ENCODE peak calls at places on chromosomes 16 and 17, in six cellular contexts. K is neural crest cell, B is upper lobe of left lung, Z is adrenal gland, W is K562, O is HL-60. M is an unnamed sample.

GRCh38 chr16:88687676-88688012 is 1.3 kb upstream of the SNAI3 start:
- DNase-seq in K (no peak), B (no peak), Z (no peak), W (no peak), O (no peak), M (no peak)

GRCh38 chr17:81062014-81062413 is 27.1 kb downstream of the BAIAP2 start:
- DNase-seq in K (no peak), B (no peak), Z (no peak), W (no peak), O (no peak), M (no peak)

GRCh38 chr17:36936455-36936934 is 780 bp upstream of the LHX1 start:
- DNase-seq in K (peak; percentile 55), B (no peak), Z (no peak), W (peak; percentile 32), O (no peak), M (no peak)

GRCh38 chr17:76271669-76272540 is 6.8 kb downstream of the UBALD2 start:
- DNase-seq in K (no peak), B (peak; percentile 51), Z (no peak), W (peak; percentile 34), O (no peak), M (no peak)

GRCh38 chr16:318628-319027 is 33.9 kb downstream of the AXIN1 start:
- DNase-seq in K (peak; percentile 15), B (no peak), Z (no peak), W (no peak), O (no peak), M (no peak)

GRCh38 chr16:27273670-27274522 is 5.3 kb upstream of the NSMCE1 start:
- DNase-seq in K (no peak), B (no peak), Z (no peak), W (no peak), O (no peak), M (no peak)

GRCh38 chr17:72614476-72614870 is 478.0 kb downstream of the SLC39A11 start:
- DNase-seq in K (no peak), B (no peak), Z (no peak), W (no peak), O (no peak), M (no peak)

GRCh38 chr16:70377782-70378181 is 31.1 kb downstream of the DDX19A start:
- DNase-seq in K (no peak), B (no peak), Z (no peak), W (no peak), O (no peak), M (no peak)

GRCh38 chr16:54504372-54504771 is 217.8 kb upstream of the IRX3 start:
- DNase-seq in K (no peak), B (no peak), Z (peak; percentile 31), W (no peak), O (no peak), M (no peak)

GRCh38 chr17:49859991-49860953 is 12.4 kb upstream of the TAC4 start:
- DNase-seq in K (no peak), B (peak; percentile 68), Z (peak; percentile 54), W (no peak), O (no peak), M (no peak)
- TF ChIP-seq CTCF in K (no peak), B (peak; percentile 42), Z (no peak), W (peak; percentile 19), O (no peak), M (no peak)

DNA sequence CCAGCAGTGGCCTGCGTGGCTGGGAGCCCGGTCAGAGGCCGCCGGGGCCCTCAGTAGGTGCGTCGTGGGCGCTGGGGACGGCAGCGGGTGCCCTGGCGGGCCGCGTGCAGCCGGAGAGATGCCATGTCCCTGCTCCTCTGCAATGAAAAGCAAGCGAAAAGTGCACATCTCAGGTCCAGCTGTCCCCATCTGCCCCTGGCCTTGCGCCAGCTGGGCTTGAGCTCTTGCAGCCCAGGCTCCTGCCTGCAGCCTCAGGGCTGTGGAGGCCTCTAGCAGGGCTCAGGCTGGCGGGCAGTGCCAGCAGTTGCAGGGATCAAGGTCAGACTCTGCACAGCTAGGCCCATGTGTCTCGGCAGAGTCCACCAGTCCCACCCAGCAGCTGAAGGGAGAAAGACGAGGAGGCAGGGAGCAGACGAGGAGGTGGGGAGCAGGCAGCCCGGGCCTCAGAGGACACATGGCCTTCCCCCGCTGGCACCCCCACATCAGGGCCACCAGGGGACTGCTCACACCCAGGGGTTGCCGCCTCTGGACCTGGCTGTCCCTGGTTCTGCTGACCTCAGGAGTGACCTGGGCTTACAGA is 11.2 kb downstream of the SLC16A3 start:
- DNase-seq in K (no peak), B (peak; percentile 35), Z (peak; percentile 86), W (no peak), O (peak; percentile 49), M (peak; percentile 49)
- TF ChIP-seq CTCF in K (no peak), B (no peak), Z (no peak), W (no peak), O (no peak), M (no peak)

GRCh38 chr16:68070249-68070725 is 14.9 kb upstream of the NFATC3 start:
- DNase-seq in K (no peak), B (no peak), Z (no peak), W (no peak), O (no peak), M (no peak)

GRCh38 chr16:68069511-68070248 is 15.5 kb upstream of the NFATC3 start:
- DNase-seq in K (no peak), B (peak; percentile 77), Z (peak; percentile 64), W (no peak), O (no peak), M (no peak)

GRCh38 chr16:68071547-68071901 is 13.6 kb upstream of the NFATC3 start:
- DNase-seq in K (no peak), B (no peak), Z (no peak), W (no peak), O (no peak), M (no peak)

GRCh38 chr16:68072038-68072695 is 13.0 kb upstream of the NFATC3 start:
- DNase-seq in K (no peak), B (no peak), Z (peak; percentile 90), W (peak; percentile 34), O (no peak), M (no peak)

GRCh38 chr16:68070811-68071546 is 14.2 kb upstream of the NFATC3 start:
- DNase-seq in K (no peak), B (no peak), Z (no peak), W (no peak), O (no peak), M (no peak)
- TF ChIP-seq CTCF in K (no peak), B (no peak), Z (no peak), W (no peak), O (no peak), M (no peak)

GRCh38 chr17:16872836-16873653 is 98.9 kb downstream of the TNFRSF13B start:
- DNase-seq in K (peak; percentile 50), B (peak; percentile 56), Z (no peak), W (peak; percentile 84), O (peak; percentile 1), M (no peak)
- TF ChIP-seq CTCF in K (peak; percentile 70), B (peak; percentile 65), Z (peak; percentile 26), W (peak; percentile 77), O (no peak), M (peak; percentile 66)

GRCh38 chr17:70947636-70948565 is 778.6 kb downstream of the KCNJ2 start:
- DNase-seq in K (no peak), B (no peak), Z (no peak), W (no peak), O (no peak), M (no peak)
- TF ChIP-seq CTCF in K (no peak), B (no peak), Z (no peak), W (no peak), O (no peak), M (no peak)

DNA sequence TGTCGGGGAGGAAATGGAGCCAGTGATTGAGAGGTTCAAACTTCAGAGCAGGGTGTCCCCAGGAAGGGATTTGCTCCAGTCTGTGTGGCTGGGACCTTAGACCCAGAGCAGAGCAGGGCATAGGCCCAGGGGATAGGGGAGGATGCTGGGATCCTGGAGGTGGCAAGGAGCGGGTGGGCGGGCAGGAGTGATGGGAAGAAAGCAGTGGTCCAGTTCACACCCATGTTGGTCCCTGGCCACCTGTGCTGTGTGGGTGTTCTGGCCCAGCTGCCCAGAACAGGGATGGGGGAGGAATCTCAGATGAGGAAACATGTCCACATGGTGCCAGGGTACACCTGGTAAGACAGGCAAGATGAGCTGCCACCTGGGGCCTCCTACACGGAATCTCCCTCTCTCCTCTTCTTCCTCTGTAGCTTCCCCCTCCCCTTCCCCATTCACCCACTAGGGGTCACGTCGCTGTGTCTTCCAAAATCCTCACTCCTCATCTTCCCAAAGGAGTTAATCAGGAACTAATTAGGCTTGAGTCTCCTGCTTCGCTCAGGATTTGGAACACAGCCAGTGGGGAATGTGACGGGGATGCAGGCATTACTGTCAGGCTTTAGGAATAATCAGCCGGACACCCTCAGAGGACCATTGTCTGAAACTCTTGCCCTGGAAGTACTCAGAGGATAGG is 2.3 kb downstream of the BEAN1 start:
- DNase-seq in K (no peak), B (no peak), Z (no peak), W (peak; percentile 25), O (no peak), M (no peak)
- TF ChIP-seq CTCF in K (no peak), B (no peak), Z (no peak), W (no peak), O (no peak), M (no peak)

M was measured in CD14-positive monocyte.